ENCODE peak calls at places on chromosomes 7 and 10, in eight cellular contexts. X is GM23248, M is IMR-90, V is neuronal stem cell, E is Panc1, S is heart left ventricle, G is thyroid gland, J is stomach. U is an unnamed sample. For H3K27me3, the result is how much of the 10 kb centered on the place peaks cover.

GRCh38 chr7:138246391-138246790 is 170.1 kb downstream of the AKR1D1 start:
- DNase-seq in X (no peak), M (no peak), V (no peak), E (no peak), S (no peak), G (no peak), J (no peak), U (no peak)

GRCh38 chr7:153682628-153683027 is 369.6 kb upstream of the DPP6 start:
- DNase-seq in X (no peak), M (no peak), V (peak), E (no peak), S (no peak), G (no peak), J (no peak), U (no peak)

GRCh38 chr7:136114966-136115762 is 138.0 kb upstream of the MTPN start:
- DNase-seq in X (peak), M (peak), V (peak), E (peak), S (peak), G (peak), J (peak), U (peak)

GRCh38 chr10:42836771-42837468 is 54.3 kb downstream of the BMS1 start:
- DNase-seq in X (peak), M (peak), V (no peak), E (no peak), S (no peak), G (peak), J (no peak), U (no peak)

GRCh38 chr7:139844779-139845442 is 15.8 kb downstream of the TBXAS1 start:
- DNase-seq in X (no peak), M (no peak), V (no peak), E (no peak), S (no peak), G (peak), J (no peak), U (no peak)

GRCh38 chr10:48363617-48364355 is 57.3 kb downstream of the MAPK8 start:
- DNase-seq in X (peak), M (peak), V (peak), E (peak), S (peak), G (peak), J (peak), U (no peak)

GRCh38 chr7:7125993-7126392 is 56.4 kb upstream of the C1GALT1 start:
- DNase-seq in X (peak), M (no peak), V (no peak), E (no peak), S (no peak), G (no peak), J (no peak), U (no peak)

GRCh38 chr10:112491144-112491543 is 44.1 kb downstream of the VTI1A start:
- DNase-seq in X (peak), M (peak), V (no peak), E (no peak), S (no peak), G (no peak), J (no peak), U (no peak)

GRCh38 chr10:106941297-106942034 is 223.0 kb downstream of the SORCS1 start:
- DNase-seq in X (no peak), M (no peak), V (no peak), E (no peak), S (no peak), G (no peak), J (no peak), U (no peak)

GRCh38 chr7:80134105-80134535 is 511 bp upstream of the GNAI1 start:
- DNase-seq in X (no peak), M (no peak), V (no peak), E (no peak), S (no peak), G (no peak), J (no peak), U (no peak)

GRCh38 chr10:49056356-49056755 is 59.0 kb downstream of the VSTM4 start:
- DNase-seq in X (peak), M (peak), V (no peak), E (no peak), S (no peak), G (peak), J (no peak), U (no peak)

GRCh38 chr10:130648807-130649206 is 512.6 kb downstream of the GLRX3 start:
- DNase-seq in X (no peak), M (no peak), V (no peak), E (no peak), S (no peak), G (no peak), J (no peak), U (no peak)

GRCh38 chr7:106284516-106285050 is at the start of gene NAMPT:
- DNase-seq in X (peak), M (no peak), V (no peak), E (no peak), S (peak), G (peak), J (peak), U (peak)

GRCh38 chr10:74011016-74011415 is 13.1 kb downstream of the VCL start:
- DNase-seq in X (no peak), M (no peak), V (no peak), E (no peak), S (no peak), G (no peak), J (no peak), U (no peak)

GRCh38 chr7:95684505-95684904 is 87.8 kb upstream of the DYNC1I1 start:
- DNase-seq in X (no peak), M (no peak), V (no peak), E (no peak), S (no peak), G (no peak), J (no peak), U (no peak)

GRCh38 chr10:65358565-65358964 is 1567.3 kb upstream of the LRRTM3 start:
- DNase-seq in X (no peak), M (no peak), V (no peak), E (peak), S (no peak), G (no peak), J (no peak), U (no peak)

GRCh38 chr10:33570495-33570894 is 236.0 kb upstream of the NRP1 start:
- DNase-seq in X (no peak), M (no peak), V (no peak), E (no peak), S (peak), G (no peak), J (no peak), U (no peak)

GRCh38 chr7:43647772-43648643 is 65.1 kb downstream of the STK17A start:
- DNase-seq in X (peak), M (peak), V (no peak), E (peak), S (peak), G (peak), J (peak), U (no peak)

GRCh38 chr10:129877773-129878371 is 86.2 kb downstream of the EBF3 start:
- DNase-seq in X (peak), M (no peak), V (no peak), E (peak), S (no peak), G (no peak), J (no peak), U (peak)

GRCh38 chr7:1703475-1704325 is 33.6 kb downstream of the ELFN1 start:
- DNase-seq in X (no peak), M (no peak), V (no peak), E (no peak), S (no peak), G (no peak), J (peak), U (no peak)

GRCh38 chr7:27168265-27168947 is 3.1 kb upstream of the HOXA9 start:
- DNase-seq in X (peak), M (no peak), V (no peak), E (no peak), S (no peak), G (no peak), J (no peak), U (no peak)

GRCh38 chr10:60578217-60578616 is 188.5 kb upstream of the ANK3 start:
- DNase-seq in X (no peak), M (no peak), V (no peak), E (no peak), S (no peak), G (no peak), J (no peak), U (no peak)

GRCh38 chr7:36468361-36469140 is 78.9 kb downstream of the ANLN start:
- DNase-seq in X (peak), M (no peak), V (no peak), E (no peak), S (no peak), G (no peak), J (no peak), U (no peak)

GRCh38 chr10:33652870-33653269 is 318.4 kb upstream of the NRP1 start:
- DNase-seq in X (no peak), M (no peak), V (no peak), E (no peak), S (no peak), G (no peak), J (no peak), U (no peak)

GRCh38 chr7:134701272-134701671 is 54.6 kb downstream of the BPGM start:
- DNase-seq in X (peak), M (peak), V (no peak), E (no peak), S (no peak), G (no peak), J (no peak), U (peak)

GRCh38 chr7:92953657-92954056 is 117.3 kb upstream of the CDK6 start:
- DNase-seq in X (peak), M (no peak), V (no peak), E (no peak), S (no peak), G (no peak), J (no peak), U (no peak)

GRCh38 chr7:46628389-46628788 is 707.3 kb upstream of the IGFBP3 start:
- DNase-seq in X (no peak), M (no peak), V (no peak), E (no peak), S (no peak), G (no peak), J (no peak), U (no peak)

GRCh38 chr7:127251048-127251451 is 1.7 kb downstream of the GRM8 start:
- DNase-seq in X (peak), M (no peak), V (no peak), E (no peak), S (no peak), G (peak), J (no peak), U (no peak)

GRCh38 chr7:127251458-127252379 is 1.0 kb downstream of the GRM8 start:
- DNase-seq in X (peak), M (no peak), V (peak), E (no peak), S (no peak), G (peak), J (no peak), U (no peak)

GRCh38 chr7:127253289-127254162 is 785 bp upstream of the GRM8 start:
- DNase-seq in X (peak), M (peak), V (peak), E (peak), S (peak), G (peak), J (peak), U (peak)

GRCh38 chr7:127252736-127253288 is at the start of gene GRM8:
- DNase-seq in X (peak), M (peak), V (peak), E (no peak), S (peak), G (peak), J (peak), U (no peak)

GRCh38 chr7:127252380-127252718 is 392 bp downstream of the GRM8 start:
- DNase-seq in X (no peak), M (no peak), V (peak), E (no peak), S (no peak), G (no peak), J (no peak), U (no peak)
- H3K4me3 ChIP-seq in X (peak), M (peak), V (peak), E (peak), S (peak), G (peak), J (peak), U (peak)

DNA sequence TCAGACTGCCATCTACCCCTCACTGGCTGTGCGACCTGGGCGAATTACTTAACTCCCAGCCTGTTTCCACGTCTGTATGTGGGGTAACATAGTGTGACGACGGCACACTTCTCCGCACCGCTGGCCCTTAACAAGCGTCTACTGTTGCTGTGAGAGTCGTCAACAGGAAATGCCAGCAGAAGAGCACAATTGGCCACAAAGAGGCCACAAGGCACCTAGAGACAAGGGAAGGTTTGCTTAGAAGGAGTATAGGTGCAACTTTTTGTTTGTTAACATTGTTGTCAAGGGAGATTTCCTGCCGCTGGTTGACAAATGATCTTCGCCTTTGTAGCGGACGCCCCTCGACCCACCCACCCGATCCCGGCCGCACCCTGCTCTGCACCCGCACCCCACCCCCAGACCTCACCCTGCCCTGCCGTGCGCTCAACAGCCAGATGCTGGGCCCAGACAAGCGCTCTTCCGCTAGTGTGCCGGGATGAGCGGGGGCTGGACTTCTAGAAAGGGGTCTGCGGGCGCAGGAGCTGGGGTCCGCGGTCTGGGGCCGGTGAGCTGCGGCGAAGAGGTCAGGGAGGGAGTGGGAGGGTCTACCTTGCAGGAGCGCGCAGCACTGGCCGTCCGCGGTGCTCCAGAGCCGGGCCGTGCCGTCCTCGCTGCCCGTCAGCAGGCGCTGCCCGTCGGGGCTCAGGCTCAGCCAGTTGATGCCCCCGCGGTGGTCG is 841 bp downstream of the WDR86 start:
- DNase-seq in X (no peak), M (no peak), V (no peak), E (no peak), S (no peak), G (peak), J (no peak), U (peak)
- H3K27me3 ChIP-seq in X (half or more), M (half or more), V (under half), E (under half), S (under half), G (under half), J (under half), U (under half)

DNA sequence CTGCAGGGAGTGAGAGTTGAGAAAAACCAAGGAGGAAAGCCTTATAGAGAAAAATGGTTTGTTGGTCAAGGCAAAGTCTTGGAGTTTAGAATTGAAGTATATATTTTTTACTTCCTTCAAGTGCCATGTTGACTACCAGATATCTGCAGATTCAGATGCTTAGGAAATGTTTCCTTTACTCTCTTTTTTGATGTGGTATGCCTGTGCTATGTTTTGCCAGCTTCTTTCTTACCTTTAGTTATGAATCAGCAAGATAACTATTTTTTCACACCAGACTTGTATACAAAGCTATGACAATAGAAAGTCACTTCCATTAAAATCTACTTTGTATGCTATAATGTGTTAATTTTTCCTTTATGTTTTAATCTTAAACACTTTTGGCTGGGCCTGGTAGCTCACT is 3.6 kb downstream of the R3HCC1L start:
- DNase-seq in X (no peak), M (no peak), V (no peak), E (no peak), S (no peak), G (no peak), J (no peak), U (peak)
- H3K4me3 ChIP-seq in X (no peak), M (no peak), V (no peak), E (no peak), S (no peak), G (no peak), J (no peak), U (no peak)

GRCh38 chr10:14302035-14302434 is 28.7 kb downstream of the FRMD4A start:
- DNase-seq in X (peak), M (peak), V (no peak), E (no peak), S (no peak), G (no peak), J (no peak), U (no peak)

GRCh38 chr10:14304029-14304428 is 26.7 kb downstream of the FRMD4A start:
- DNase-seq in X (no peak), M (no peak), V (no peak), E (no peak), S (no peak), G (no peak), J (no peak), U (no peak)

GRCh38 chr10:14306201-14306600 is 24.5 kb downstream of the FRMD4A start:
- DNase-seq in X (no peak), M (no peak), V (no peak), E (no peak), S (no peak), G (no peak), J (no peak), U (no peak)
- H3K27me3 ChIP-seq in X (under half), M (half or more), V (under half), E (under half), S (under half), G (under half), J (under half), U (under half)

GRCh38 chr10:132554991-132555647 is 17.5 kb downstream of the INPP5A start:
- DNase-seq in X (no peak), M (no peak), V (no peak), E (no peak), S (peak), G (no peak), J (peak), U (peak)
- H3K4me3 ChIP-seq in X (no peak), M (no peak), V (no peak), E (no peak), S (no peak), G (no peak), J (no peak), U (no peak)

GRCh38 chr10:99525897-99526296 is 6.8 kb upstream of the NKX2-3 start:
- DNase-seq in X (no peak), M (no peak), V (no peak), E (no peak), S (no peak), G (no peak), J (no peak), U (no peak)

GRCh38 chr10:99528867-99529285 is 3.9 kb upstream of the NKX2-3 start:
- DNase-seq in X (no peak), M (no peak), V (no peak), E (no peak), S (no peak), G (no peak), J (no peak), U (no peak)

GRCh38 chr10:99528256-99528866 is 4.4 kb upstream of the NKX2-3 start:
- DNase-seq in X (no peak), M (no peak), V (no peak), E (no peak), S (no peak), G (no peak), J (no peak), U (no peak)

GRCh38 chr10:99526861-99527504 is 5.8 kb upstream of the NKX2-3 start:
- DNase-seq in X (no peak), M (no peak), V (no peak), E (no peak), S (no peak), G (no peak), J (no peak), U (no peak)

DNA sequence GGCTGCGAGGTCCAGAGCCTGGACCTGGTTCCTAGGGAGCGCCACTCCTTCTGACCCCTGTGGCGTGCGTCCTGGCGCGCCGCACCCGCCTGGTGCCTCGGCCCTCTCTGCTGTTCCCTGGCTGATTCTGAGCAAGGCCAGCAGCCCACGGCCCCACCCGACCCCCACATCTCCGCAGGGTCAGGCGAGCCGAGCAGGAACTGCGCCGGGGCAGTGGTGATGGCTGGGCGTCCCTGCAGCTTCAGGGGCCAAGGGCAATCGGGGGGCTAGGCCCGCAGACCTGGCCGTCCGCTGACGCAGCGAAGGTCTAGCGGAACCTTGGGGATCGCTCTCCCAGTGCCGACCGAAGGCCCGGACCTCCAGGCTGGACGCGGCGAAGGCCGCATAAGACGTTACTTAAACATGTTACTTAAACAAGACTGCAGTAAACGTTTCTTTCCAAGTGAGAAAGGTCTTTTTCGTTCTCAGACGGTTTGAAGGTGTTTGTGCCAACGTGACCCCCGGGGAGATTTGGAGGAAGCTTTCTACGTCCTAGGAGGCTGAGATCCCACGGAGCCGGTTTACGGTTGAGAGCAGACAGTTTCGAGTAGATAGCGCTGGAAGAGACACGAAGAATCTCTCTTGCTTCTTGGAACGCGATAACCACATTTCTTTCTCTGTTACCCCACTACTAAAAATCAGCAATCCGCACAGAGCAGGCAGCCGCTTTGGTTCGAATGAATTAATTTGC is 5.1 kb upstream of the NKX2-3 start:
- DNase-seq in X (no peak), M (no peak), V (no peak), E (no peak), S (no peak), G (no peak), J (no peak), U (no peak)
- H3K27me3 ChIP-seq in X (half or more), M (half or more), V (half or more), E (under half), S (half or more), G (half or more), J (half or more), U (under half)

DNA sequence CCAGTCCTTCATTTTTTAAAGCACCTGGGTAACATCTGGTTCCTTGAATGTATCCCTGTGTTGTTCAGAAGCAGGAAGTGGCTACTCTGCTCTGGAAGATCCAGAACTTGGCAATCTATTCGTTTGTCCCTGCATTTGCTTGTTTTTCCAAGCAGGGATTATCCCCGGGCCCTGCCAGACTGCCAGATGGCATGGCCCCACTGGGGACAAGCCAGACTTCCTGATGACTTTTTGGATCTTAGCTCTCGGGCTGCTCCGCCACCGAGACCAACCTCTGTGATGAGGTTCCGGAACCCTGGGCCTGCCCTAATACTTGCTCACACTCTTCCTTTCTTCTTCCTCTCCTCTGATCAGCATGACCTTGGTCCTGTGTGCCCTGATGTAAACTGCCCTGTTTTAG is 496.8 kb downstream of the TYW1 start:
- DNase-seq in X (no peak), M (no peak), V (no peak), E (no peak), S (no peak), G (no peak), J (no peak), U (no peak)
- H3K4me3 ChIP-seq in X (no peak), M (no peak), V (no peak), E (no peak), S (no peak), G (no peak), J (no peak), U (no peak)